ENCODE peak calls at places on chromosome 21, in ten cellular contexts. L, D, Y, Z, G, W, P, Q, I and X are unnamed samples.

GRCh38 chr21:25911730-25912401 is 177.1 kb downstream of the GABPA start:
- DNase-seq in D (no peak), G (no peak), W (no peak), Z (peak), P (no peak), Q (no peak), L (peak), Y (no peak), I (no peak), X (no peak)

GRCh38 chr21:44964381-44964780 is 24.6 kb downstream of the SLX9 start:
- DNase-seq in L (peak), D (no peak), Y (no peak), W (no peak), Q (no peak), G (no peak), Z (no peak), P (no peak), I (no peak), X (no peak)

GRCh38 chr21:42188663-42189062 is 30.3 kb upstream of the ABCG1 start:
- DNase-seq in D (no peak), G (no peak), Y (no peak), I (no peak), W (no peak), Q (no peak), P (no peak), Z (no peak), L (no peak), X (no peak)

GRCh38 chr21:37139154-37139553 is 66.1 kb downstream of the TTC3 start:
- DNase-seq in Q (no peak), D (peak), Z (no peak), P (no peak), L (no peak), W (no peak), G (no peak), I (no peak), Y (no peak), X (no peak)

GRCh38 chr21:39843916-39844315 is 23.3 kb upstream of the PCP4 start:
- DNase-seq in G (no peak), W (no peak), P (no peak), L (no peak), D (no peak), Z (no peak), Y (no peak), Q (no peak), I (no peak), X (no peak)

GRCh38 chr21:28952686-28953085 is 40.0 kb downstream of the LTN1 start:
- DNase-seq in Q (no peak), I (no peak), P (peak), G (no peak), W (no peak), D (peak), Z (no peak), L (no peak), Y (no peak), X (no peak)

GRCh38 chr21:39523930-39524329 is 72.2 kb downstream of the SH3BGR start:
- DNase-seq in Y (no peak), Z (no peak), L (no peak), G (no peak), I (no peak), Q (no peak), W (no peak), P (no peak), D (no peak), X (no peak)

GRCh38 chr21:18000961-18001522 is 181.9 kb upstream of the C21orf91 start:
- DNase-seq in W (no peak), Y (no peak), Q (no peak), Z (no peak), I (no peak), D (no peak), P (no peak), L (no peak), G (no peak), X (no peak)

GRCh38 chr21:36478207-36478701 is 1.7 kb downstream of the CLDN14 start:
- DNase-seq in Y (no peak), W (no peak), I (no peak), D (peak), P (peak), Q (no peak), Z (no peak), G (peak), L (no peak), X (peak)

GRCh38 chr21:34875830-34876229 is 173.3 kb downstream of the RUNX1 start:
- DNase-seq in Y (no peak), W (no peak), Z (no peak), L (no peak), G (no peak), D (no peak), P (no peak), Q (no peak), I (no peak), X (no peak)

GRCh38 chr21:39531777-39532333 is 80.1 kb downstream of the SH3BGR start:
- DNase-seq in Q (no peak), G (no peak), L (no peak), D (no peak), Z (no peak), Y (no peak), W (no peak), P (no peak), I (no peak), X (no peak)

GRCh38 chr21:46006547-46007497 is 25.3 kb downstream of the COL6A1 start:
- DNase-seq in Q (no peak), I (no peak), Z (no peak), W (no peak), D (no peak), P (no peak), Y (peak), L (peak), G (no peak), X (no peak)

GRCh38 chr21:42047821-42048613 is 23.1 kb upstream of the UMODL1 start:
- DNase-seq in L (no peak), W (no peak), Q (no peak), Y (peak), D (peak), Z (no peak), I (no peak), P (peak), G (peak), X (peak)

GRCh38 chr21:45103966-45104520 is 29.7 kb downstream of the ADARB1 start:
- DNase-seq in Q (no peak), G (no peak), L (no peak), W (no peak), P (no peak), Z (no peak), D (no peak), I (no peak), Y (no peak), X (no peak)

GRCh38 chr21:31151156-31151555 is 112.9 kb upstream of the KRTAP19-8 start:
- DNase-seq in P (no peak), Q (no peak), Y (no peak), I (no peak), W (no peak), G (no peak), Z (no peak), D (no peak), L (no peak), X (no peak)

GRCh38 chr21:33300701-33301631 is 23.8 kb upstream of the IFNAR1 start:
- DNase-seq in L (no peak), P (no peak), I (no peak), Z (peak), Y (no peak), W (no peak), D (peak), G (no peak), Q (no peak), X (peak)

GRCh38 chr21:45545691-45546531 is 3.7 kb upstream of the SLC19A1 start:
- DNase-seq in P (no peak), L (no peak), G (no peak), W (no peak), Z (peak), I (no peak), Q (no peak), D (no peak), Y (no peak), X (no peak)

GRCh38 chr21:34844033-34844923 is 175.5 kb downstream of the CLIC6 start:
- DNase-seq in W (no peak), D (peak), Z (peak), Y (peak), I (peak), Q (no peak), G (no peak), L (peak), P (no peak), X (peak)

GRCh38 chr21:45976666-45977335 is 4.8 kb upstream of the COL6A1 start:
- DNase-seq in Z (no peak), I (no peak), W (no peak), G (no peak), Y (peak), L (peak), D (no peak), P (no peak), Q (no peak), X (no peak)

GRCh38 chr21:32593690-32594089 is 8.4 kb upstream of the TCP10L start:
- DNase-seq in L (no peak), Y (no peak), I (no peak), G (no peak), Q (no peak), P (no peak), Z (no peak), D (no peak), W (no peak), X (no peak)

GRCh38 chr21:31927872-31928476 is 55.2 kb downstream of the HUNK start:
- DNase-seq in L (no peak), Z (no peak), W (no peak), D (no peak), I (no peak), G (no peak), P (no peak), Y (no peak), Q (no peak), X (no peak)

GRCh38 chr21:45906859-45907258 is 74.7 kb upstream of the COL6A1 start:
- DNase-seq in Y (no peak), P (no peak), L (no peak), Z (no peak), I (no peak), G (no peak), W (no peak), D (no peak), Q (no peak), X (no peak)

GRCh38 chr21:38985423-38986378 is 180.0 kb downstream of the ETS2 start:
- DNase-seq in Z (peak), G (peak), L (peak), Q (no peak), Y (peak), D (peak), W (peak), P (no peak), I (peak), X (peak)

GRCh38 chr21:17461014-17461413 is 51.8 kb upstream of the CXADR start:
- DNase-seq in Z (no peak), P (peak), Y (peak), G (peak), D (peak), I (no peak), Q (no peak), L (no peak), W (no peak), X (peak)

GRCh38 chr21:36511484-36512227 is 31.7 kb upstream of the CLDN14 start:
- DNase-seq in G (no peak), Q (no peak), L (no peak), I (no peak), Z (no peak), P (no peak), Y (no peak), W (no peak), D (peak), X (peak)

GRCh38 chr21:27721675-27722074 is 754.8 kb upstream of the ADAMTS5 start:
- DNase-seq in Y (no peak), D (no peak), G (no peak), L (no peak), W (no peak), P (no peak), Z (peak), Q (no peak), I (no peak), X (no peak)

GRCh38 chr21:36396971-36397370 is 11.8 kb downstream of the CHAF1B start:
- DNase-seq in Z (no peak), P (no peak), I (no peak), Q (no peak), Y (no peak), L (no peak), D (no peak), W (no peak), G (no peak), X (no peak)

GRCh38 chr21:34684174-34684876 is 15.5 kb downstream of the CLIC6 start:
- DNase-seq in G (no peak), Z (peak), I (no peak), D (no peak), Q (no peak), L (no peak), W (no peak), Y (no peak), P (no peak), X (no peak)

GRCh38 chr21:37655601-37656300 is 260.5 kb downstream of the KCNJ6 start:
- DNase-seq in L (no peak), P (no peak), I (no peak), Y (no peak), W (no peak), G (no peak), D (no peak), Z (no peak), Q (no peak), X (no peak)

GRCh38 chr21:42299324-42300044 is 15.7 kb downstream of the TFF3 start:
- DNase-seq in G (no peak), L (no peak), I (no peak), P (peak), Q (no peak), W (no peak), Y (no peak), D (no peak), Z (no peak), X (peak)

GRCh38 chr21:37921091-37921490 is 4.8 kb upstream of the KCNJ6 start:
- DNase-seq in Q (no peak), Y (no peak), G (no peak), I (no peak), L (no peak), D (peak), W (no peak), Z (no peak), P (no peak), X (peak)